ENCODE peak calls at places on chromosome 9, in ten cellular contexts. One of them, this sample, is unnamed.
A peak's percentile ranks its signal among the peaks of the same experiment; 100 is the strongest.

GRCh38 chr9:85200726-85201402 is 531.3 kb downstream of the NTRK2 start:
- DNase-seq in endothelial cell: no peak
- DNase-seq in IMR-90: no peak
- DNase-seq in activated CD8-positive, alpha-beta memory T cell treated with anti-CD3 and anti-CD28 coated beads, Interleukin-2, amount 10 ng/mL, durations not matched to agents 7 days and 5 days: no peak
- DNase-seq in memory B cell: no peak
- DNase-seq in left ventricle myocardium inferior: no peak
- DNase-seq in KG1: no peak
- DNase-seq in mesenchymal stem cell: no peak
- DNase-seq in natural killer cell treated with Interleukin-12 subunit alpha and Interleukin-12 subunit beta and Interleukin-15 and Interleukin-18, amount 100 ng/mL, for 72 hours: no peak
- DNase-seq in T1000: peak; percentile 22
- DNase-seq in this sample: no peak

GRCh38 chr9:91421022-91421765 is 2.4 kb downstream of the NFIL3 start:
- DNase-seq in endothelial cell: peak; percentile 67
- DNase-seq in IMR-90: peak; percentile 62
- DNase-seq in activated CD8-positive, alpha-beta memory T cell treated with anti-CD3 and anti-CD28 coated beads, Interleukin-2, amount 10 ng/mL, durations not matched to agents 7 days and 5 days: peak; percentile 57
- DNase-seq in memory B cell: no peak
- DNase-seq in left ventricle myocardium inferior: peak; percentile 46
- DNase-seq in KG1: no peak
- DNase-seq in mesenchymal stem cell: peak; percentile 67
- DNase-seq in natural killer cell treated with Interleukin-12 subunit alpha and Interleukin-12 subunit beta and Interleukin-15 and Interleukin-18, amount 100 ng/mL, for 72 hours: no peak
- DNase-seq in T1000: no peak
- DNase-seq in this sample: peak; percentile 46

GRCh38 chr9:90964101-90965020 is 162.7 kb downstream of the SYK start:
- DNase-seq in endothelial cell: no peak
- DNase-seq in IMR-90: no peak
- DNase-seq in activated CD8-positive, alpha-beta memory T cell treated with anti-CD3 and anti-CD28 coated beads, Interleukin-2, amount 10 ng/mL, durations not matched to agents 7 days and 5 days: peak; percentile 64
- DNase-seq in memory B cell: peak; percentile 14
- DNase-seq in left ventricle myocardium inferior: no peak
- DNase-seq in KG1: peak; percentile 21
- DNase-seq in mesenchymal stem cell: peak; percentile 54
- DNase-seq in natural killer cell treated with Interleukin-12 subunit alpha and Interleukin-12 subunit beta and Interleukin-15 and Interleukin-18, amount 100 ng/mL, for 72 hours: no peak
- DNase-seq in T1000: no peak
- DNase-seq in this sample: no peak

GRCh38 chr9:7452378-7452777 is 347.2 kb downstream of the DMAC1 start:
- DNase-seq in endothelial cell: no peak
- DNase-seq in IMR-90: peak; percentile 81
- DNase-seq in activated CD8-positive, alpha-beta memory T cell treated with anti-CD3 and anti-CD28 coated beads, Interleukin-2, amount 10 ng/mL, durations not matched to agents 7 days and 5 days: no peak
- DNase-seq in memory B cell: no peak
- DNase-seq in left ventricle myocardium inferior: no peak
- DNase-seq in KG1: no peak
- DNase-seq in mesenchymal stem cell: peak; percentile 49
- DNase-seq in natural killer cell treated with Interleukin-12 subunit alpha and Interleukin-12 subunit beta and Interleukin-15 and Interleukin-18, amount 100 ng/mL, for 72 hours: no peak
- DNase-seq in T1000: peak; percentile 13
- DNase-seq in this sample: no peak

GRCh38 chr9:35552837-35553236 is 52.2 kb upstream of the TESK1 start:
- DNase-seq in endothelial cell: no peak
- DNase-seq in IMR-90: peak; percentile 55
- DNase-seq in activated CD8-positive, alpha-beta memory T cell treated with anti-CD3 and anti-CD28 coated beads, Interleukin-2, amount 10 ng/mL, durations not matched to agents 7 days and 5 days: no peak
- DNase-seq in memory B cell: no peak
- DNase-seq in left ventricle myocardium inferior: no peak
- DNase-seq in KG1: no peak
- DNase-seq in mesenchymal stem cell: no peak
- DNase-seq in natural killer cell treated with Interleukin-12 subunit alpha and Interleukin-12 subunit beta and Interleukin-15 and Interleukin-18, amount 100 ng/mL, for 72 hours: no peak
- DNase-seq in T1000: no peak
- DNase-seq in this sample: no peak

GRCh38 chr9:16825971-16826370 is 44.5 kb downstream of the BNC2 start:
- DNase-seq in endothelial cell: no peak
- DNase-seq in IMR-90: peak; percentile 96
- DNase-seq in activated CD8-positive, alpha-beta memory T cell treated with anti-CD3 and anti-CD28 coated beads, Interleukin-2, amount 10 ng/mL, durations not matched to agents 7 days and 5 days: no peak
- DNase-seq in memory B cell: no peak
- DNase-seq in left ventricle myocardium inferior: no peak
- DNase-seq in KG1: no peak
- DNase-seq in mesenchymal stem cell: peak; percentile 94
- DNase-seq in natural killer cell treated with Interleukin-12 subunit alpha and Interleukin-12 subunit beta and Interleukin-15 and Interleukin-18, amount 100 ng/mL, for 72 hours: no peak
- DNase-seq in T1000: peak; percentile 5
- DNase-seq in this sample: no peak

GRCh38 chr9:70484232-70485130 is 70.0 kb upstream of the KLF9 start:
- DNase-seq in endothelial cell: peak; percentile 35
- DNase-seq in IMR-90: peak; percentile 86
- DNase-seq in activated CD8-positive, alpha-beta memory T cell treated with anti-CD3 and anti-CD28 coated beads, Interleukin-2, amount 10 ng/mL, durations not matched to agents 7 days and 5 days: no peak
- DNase-seq in memory B cell: peak; percentile 34
- DNase-seq in left ventricle myocardium inferior: no peak
- DNase-seq in KG1: no peak
- DNase-seq in mesenchymal stem cell: peak; percentile 88
- DNase-seq in natural killer cell treated with Interleukin-12 subunit alpha and Interleukin-12 subunit beta and Interleukin-15 and Interleukin-18, amount 100 ng/mL, for 72 hours: no peak
- DNase-seq in T1000: no peak
- DNase-seq in this sample: peak; percentile 43

GRCh38 chr9:91557352-91557751 is 133.7 kb upstream of the NFIL3 start:
- DNase-seq in endothelial cell: no peak
- DNase-seq in IMR-90: peak; percentile 48
- DNase-seq in activated CD8-positive, alpha-beta memory T cell treated with anti-CD3 and anti-CD28 coated beads, Interleukin-2, amount 10 ng/mL, durations not matched to agents 7 days and 5 days: no peak
- DNase-seq in memory B cell: no peak
- DNase-seq in left ventricle myocardium inferior: no peak
- DNase-seq in KG1: no peak
- DNase-seq in mesenchymal stem cell: no peak
- DNase-seq in natural killer cell treated with Interleukin-12 subunit alpha and Interleukin-12 subunit beta and Interleukin-15 and Interleukin-18, amount 100 ng/mL, for 72 hours: no peak
- DNase-seq in T1000: no peak
- DNase-seq in this sample: no peak

GRCh38 chr9:35763181-35763580 is 9.1 kb upstream of the MSMP start:
- DNase-seq in endothelial cell: no peak
- DNase-seq in IMR-90: no peak
- DNase-seq in activated CD8-positive, alpha-beta memory T cell treated with anti-CD3 and anti-CD28 coated beads, Interleukin-2, amount 10 ng/mL, durations not matched to agents 7 days and 5 days: no peak
- DNase-seq in memory B cell: no peak
- DNase-seq in left ventricle myocardium inferior: no peak
- DNase-seq in KG1: no peak
- DNase-seq in mesenchymal stem cell: no peak
- DNase-seq in natural killer cell treated with Interleukin-12 subunit alpha and Interleukin-12 subunit beta and Interleukin-15 and Interleukin-18, amount 100 ng/mL, for 72 hours: no peak
- DNase-seq in T1000: no peak
- DNase-seq in this sample: no peak

GRCh38 chr9:114898741-114899140 is 31.6 kb downstream of the TNFSF8 start:
- DNase-seq in endothelial cell: no peak
- DNase-seq in IMR-90: no peak
- DNase-seq in activated CD8-positive, alpha-beta memory T cell treated with anti-CD3 and anti-CD28 coated beads, Interleukin-2, amount 10 ng/mL, durations not matched to agents 7 days and 5 days: peak; percentile 96
- DNase-seq in memory B cell: peak; percentile 61
- DNase-seq in left ventricle myocardium inferior: peak; percentile 40
- DNase-seq in KG1: peak; percentile 61
- DNase-seq in mesenchymal stem cell: peak; percentile 24
- DNase-seq in natural killer cell treated with Interleukin-12 subunit alpha and Interleukin-12 subunit beta and Interleukin-15 and Interleukin-18, amount 100 ng/mL, for 72 hours: peak; percentile 86
- DNase-seq in T1000: no peak
- DNase-seq in this sample: peak; percentile 23

GRCh38 chr9:111038336-111039202 is at the start of gene LPAR1:
- DNase-seq in endothelial cell: peak; percentile 53
- DNase-seq in IMR-90: peak; percentile 78
- DNase-seq in activated CD8-positive, alpha-beta memory T cell treated with anti-CD3 and anti-CD28 coated beads, Interleukin-2, amount 10 ng/mL, durations not matched to agents 7 days and 5 days: no peak
- DNase-seq in memory B cell: no peak
- DNase-seq in left ventricle myocardium inferior: peak; percentile 69
- DNase-seq in KG1: no peak
- DNase-seq in mesenchymal stem cell: peak; percentile 71
- DNase-seq in natural killer cell treated with Interleukin-12 subunit alpha and Interleukin-12 subunit beta and Interleukin-15 and Interleukin-18, amount 100 ng/mL, for 72 hours: no peak
- DNase-seq in T1000: peak; percentile 24
- DNase-seq in this sample: peak; percentile 15

GRCh38 chr9:98887918-98888510 is 55.7 kb upstream of the COL15A1 start:
- DNase-seq in endothelial cell: no peak
- DNase-seq in IMR-90: peak; percentile 45
- DNase-seq in activated CD8-positive, alpha-beta memory T cell treated with anti-CD3 and anti-CD28 coated beads, Interleukin-2, amount 10 ng/mL, durations not matched to agents 7 days and 5 days: no peak
- DNase-seq in memory B cell: no peak
- DNase-seq in left ventricle myocardium inferior: no peak
- DNase-seq in KG1: no peak
- DNase-seq in mesenchymal stem cell: no peak
- DNase-seq in natural killer cell treated with Interleukin-12 subunit alpha and Interleukin-12 subunit beta and Interleukin-15 and Interleukin-18, amount 100 ng/mL, for 72 hours: no peak
- DNase-seq in T1000: no peak
- DNase-seq in this sample: no peak

GRCh38 chr9:16869961-16870605 is 387 bp downstream of the BNC2 start:
- DNase-seq in endothelial cell: no peak
- DNase-seq in IMR-90: peak; percentile 9
- DNase-seq in activated CD8-positive, alpha-beta memory T cell treated with anti-CD3 and anti-CD28 coated beads, Interleukin-2, amount 10 ng/mL, durations not matched to agents 7 days and 5 days: no peak
- DNase-seq in memory B cell: no peak
- DNase-seq in left ventricle myocardium inferior: no peak
- DNase-seq in KG1: no peak
- DNase-seq in mesenchymal stem cell: no peak
- DNase-seq in natural killer cell treated with Interleukin-12 subunit alpha and Interleukin-12 subunit beta and Interleukin-15 and Interleukin-18, amount 100 ng/mL, for 72 hours: no peak
- DNase-seq in T1000: no peak
- DNase-seq in this sample: peak; percentile 23

GRCh38 chr9:13033959-13034695 is 245.4 kb downstream of the MPDZ start:
- DNase-seq in endothelial cell: peak; percentile 72
- DNase-seq in IMR-90: peak; percentile 54
- DNase-seq in activated CD8-positive, alpha-beta memory T cell treated with anti-CD3 and anti-CD28 coated beads, Interleukin-2, amount 10 ng/mL, durations not matched to agents 7 days and 5 days: no peak
- DNase-seq in memory B cell: no peak
- DNase-seq in left ventricle myocardium inferior: peak; percentile 45
- DNase-seq in KG1: no peak
- DNase-seq in mesenchymal stem cell: peak; percentile 68
- DNase-seq in natural killer cell treated with Interleukin-12 subunit alpha and Interleukin-12 subunit beta and Interleukin-15 and Interleukin-18, amount 100 ng/mL, for 72 hours: no peak
- DNase-seq in T1000: no peak
- DNase-seq in this sample: peak; percentile 61

GRCh38 chr9:125361837-125362531 is 100.4 kb downstream of the GAPVD1 start:
- DNase-seq in endothelial cell: peak; percentile 52
- DNase-seq in IMR-90: peak; percentile 17
- DNase-seq in activated CD8-positive, alpha-beta memory T cell treated with anti-CD3 and anti-CD28 coated beads, Interleukin-2, amount 10 ng/mL, durations not matched to agents 7 days and 5 days: no peak
- DNase-seq in memory B cell: no peak
- DNase-seq in left ventricle myocardium inferior: no peak
- DNase-seq in KG1: peak; percentile 9
- DNase-seq in mesenchymal stem cell: peak; percentile 13
- DNase-seq in natural killer cell treated with Interleukin-12 subunit alpha and Interleukin-12 subunit beta and Interleukin-15 and Interleukin-18, amount 100 ng/mL, for 72 hours: no peak
- DNase-seq in T1000: no peak
- DNase-seq in this sample: no peak

GRCh38 chr9:120711354-120711753 is 2.9 kb downstream of the MEGF9 start:
- DNase-seq in endothelial cell: no peak
- DNase-seq in IMR-90: no peak
- DNase-seq in activated CD8-positive, alpha-beta memory T cell treated with anti-CD3 and anti-CD28 coated beads, Interleukin-2, amount 10 ng/mL, durations not matched to agents 7 days and 5 days: no peak
- DNase-seq in memory B cell: no peak
- DNase-seq in left ventricle myocardium inferior: no peak
- DNase-seq in KG1: no peak
- DNase-seq in mesenchymal stem cell: peak; percentile 24
- DNase-seq in natural killer cell treated with Interleukin-12 subunit alpha and Interleukin-12 subunit beta and Interleukin-15 and Interleukin-18, amount 100 ng/mL, for 72 hours: no peak
- DNase-seq in T1000: no peak
- DNase-seq in this sample: no peak